ENCODE peak calls at places on chromosomes 13 and 19, in eight cellular contexts. I, P, R, V, E, T, C and U are unnamed samples.

GRCh38 chr19:43470288-43470687 is 4.9 kb upstream of the LYPD3 start:
- DNase-seq in T (no peak), C (no peak), P (peak), R (no peak), I (no peak), V (no peak), E (no peak), U (no peak)

GRCh38 chr13:99335603-99336002 is 28.4 kb upstream of the GPR183 start:
- DNase-seq in P (no peak), R (no peak), T (no peak), I (no peak), V (no peak), C (no peak), E (no peak), U (no peak)

GRCh38 chr19:56671613-56671994 is at the start of gene ZNF835:
- DNase-seq in C (peak), I (peak), P (peak), E (no peak), T (peak), R (no peak), V (peak), U (no peak)

GRCh38 chr19:34317311-34317927 is 47.6 kb upstream of the GPI start:
- DNase-seq in V (no peak), C (no peak), I (no peak), E (no peak), P (peak), R (no peak), T (no peak), U (no peak)

GRCh38 chr19:42472402-42473147 is 29.8 kb upstream of the CXCL17 start:
- DNase-seq in R (no peak), I (no peak), V (no peak), C (no peak), P (no peak), T (no peak), E (no peak), U (no peak)

GRCh38 chr19:29487432-29487831 is 38.4 kb upstream of the VSTM2B start:
- DNase-seq in C (no peak), T (no peak), R (no peak), I (no peak), E (no peak), P (no peak), V (no peak), U (no peak)

GRCh38 chr19:32040246-32040645 is 305.2 kb upstream of the ZNF507 start:
- DNase-seq in P (no peak), T (no peak), R (no peak), C (no peak), E (no peak), V (no peak), I (no peak), U (no peak)

GRCh38 chr13:95601216-95601615 is 43.3 kb downstream of the DZIP1 start:
- DNase-seq in E (no peak), R (no peak), I (no peak), P (no peak), C (no peak), V (no peak), T (no peak), U (no peak)

GRCh38 chr13:106197506-106197905 is 338.0 kb downstream of the EFNB2 start:
- DNase-seq in E (no peak), C (no peak), V (no peak), P (no peak), I (no peak), R (no peak), T (no peak), U (no peak)

GRCh38 chr19:2983351-2984195 is 6.2 kb downstream of the TLE6 start:
- DNase-seq in T (peak), C (no peak), E (peak), P (peak), I (peak), R (no peak), V (no peak), U (peak)

GRCh38 chr13:98896868-98897144 is 81.1 kb downstream of the DOCK9 start:
- DNase-seq in I (no peak), C (no peak), R (no peak), V (no peak), P (no peak), T (no peak), E (no peak), U (no peak)

GRCh38 chr13:58144616-58145015 is 513.1 kb downstream of the PCDH17 start:
- DNase-seq in E (no peak), V (no peak), R (no peak), T (no peak), I (no peak), C (no peak), P (no peak), U (no peak)

GRCh38 chr19:28420731-28421550 is 792.0 kb downstream of the UQCRFS1 start:
- DNase-seq in V (no peak), P (peak), I (no peak), C (no peak), R (peak), E (no peak), T (no peak), U (no peak)

GRCh38 chr19:44671400-44671799 is at the start of gene CEACAM19:
- DNase-seq in T (no peak), E (no peak), V (no peak), I (no peak), R (no peak), C (no peak), P (peak), U (no peak)

GRCh38 chr19:40466219-40467006 is at the start of gene SPTBN4:
- DNase-seq in V (no peak), E (peak), T (no peak), R (no peak), C (peak), I (peak), P (no peak), U (no peak)

GRCh38 chr19:35264281-35265125 is 4.3 kb upstream of the USF2 start:
- DNase-seq in I (no peak), R (no peak), C (peak), V (peak), E (no peak), T (no peak), P (no peak), U (no peak)

GRCh38 chr19:42088471-42089190 is 12.7 kb downstream of the ZNF574 start:
- DNase-seq in E (no peak), C (no peak), V (no peak), T (peak), P (peak), I (no peak), R (no peak), U (no peak)

GRCh38 chr13:112067871-112068305 is 939 bp downstream of the SOX1 start:
- DNase-seq in C (no peak), R (no peak), I (no peak), P (peak), E (peak), T (no peak), V (no peak), U (no peak)

GRCh38 chr13:99704390-99704789 is 203.1 kb downstream of the TM9SF2 start:
- DNase-seq in T (no peak), V (no peak), I (no peak), P (no peak), R (no peak), E (no peak), C (no peak), U (no peak)

GRCh38 chr19:34269968-34270621 is 15.7 kb downstream of the GARRE1 start:
- DNase-seq in C (no peak), V (peak), I (peak), T (peak), R (peak), P (peak), E (no peak), U (no peak)

GRCh38 chr13:87498681-87499080 is 172.5 kb upstream of the SLITRK5 start:
- DNase-seq in E (peak), T (no peak), C (no peak), V (no peak), R (peak), P (no peak), I (no peak), U (no peak)

GRCh38 chr19:8575467-8575997 is 1.7 kb downstream of the MYO1F start:
- DNase-seq in T (peak), C (no peak), E (no peak), R (peak), P (peak), V (no peak), I (no peak), U (no peak)

GRCh38 chr13:48564046-48564445 is 31.2 kb upstream of the RCBTB2 start:
- DNase-seq in C (no peak), E (no peak), T (no peak), V (no peak), P (peak), I (no peak), R (no peak), U (peak)

GRCh38 chr19:42076375-42076944 is 494 bp downstream of the ZNF574 start:
- DNase-seq in R (no peak), P (no peak), T (no peak), V (no peak), I (no peak), E (no peak), C (no peak), U (no peak)

GRCh38 chr13:87403748-87404432 is 267.3 kb upstream of the SLITRK5 start:
- DNase-seq in I (no peak), T (no peak), P (no peak), V (no peak), C (no peak), E (no peak), R (no peak), U (no peak)

GRCh38 chr19:58544591-58545285 is 874 bp downstream of the TRIM28 start:
- DNase-seq in C (no peak), V (no peak), I (no peak), T (peak), E (peak), P (peak), R (no peak), U (peak)

GRCh38 chr13:94210826-94211225 is 268.7 kb downstream of the DCT start:
- DNase-seq in I (no peak), R (no peak), P (no peak), V (no peak), T (peak), C (no peak), E (no peak), U (no peak)

GRCh38 chr13:24615911-24616472 is 64.2 kb upstream of the ATP12A start:
- DNase-seq in R (no peak), E (no peak), C (no peak), I (no peak), T (no peak), V (no peak), P (no peak), U (no peak)
- H3K4me3 ChIP-seq in R (no peak), E (no peak), C (no peak), I (no peak), T (no peak), V (no peak), P (no peak), U (no peak)

DNA sequence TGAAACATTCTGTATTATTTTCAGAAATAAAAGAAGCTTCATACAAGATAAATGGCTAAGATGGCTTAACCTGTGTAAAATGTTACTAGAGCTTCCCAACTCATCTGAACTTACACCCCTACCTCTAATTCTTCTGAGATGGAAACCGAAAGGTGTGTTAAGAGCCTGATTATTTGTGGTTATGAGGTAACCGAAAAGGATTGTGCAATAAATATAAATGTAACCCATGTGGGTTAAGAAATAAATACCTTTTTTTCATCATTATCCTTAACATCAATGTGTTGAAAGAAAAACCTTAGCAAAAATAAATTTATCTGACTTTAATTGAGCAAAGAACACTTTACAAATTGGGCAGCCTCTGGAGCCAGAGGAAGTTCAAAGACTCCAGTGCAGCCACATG is 961.8 kb upstream of the SPRY2 start:
- DNase-seq in E (no peak), V (no peak), P (no peak), I (no peak), R (no peak), C (no peak), T (no peak), U (no peak)
- H3K4me3 ChIP-seq in E (no peak), V (no peak), P (no peak), I (no peak), R (no peak), C (no peak), T (no peak), U (no peak)

GRCh38 chr13:85419611-85420010 is 379.6 kb downstream of the SLITRK6 start:
- DNase-seq in V (no peak), R (no peak), T (no peak), E (no peak), P (no peak), C (no peak), I (no peak), U (no peak)
- H3K4me3 ChIP-seq in V (no peak), R (no peak), T (no peak), E (no peak), P (no peak), C (no peak), I (no peak), U (no peak)

DNA sequence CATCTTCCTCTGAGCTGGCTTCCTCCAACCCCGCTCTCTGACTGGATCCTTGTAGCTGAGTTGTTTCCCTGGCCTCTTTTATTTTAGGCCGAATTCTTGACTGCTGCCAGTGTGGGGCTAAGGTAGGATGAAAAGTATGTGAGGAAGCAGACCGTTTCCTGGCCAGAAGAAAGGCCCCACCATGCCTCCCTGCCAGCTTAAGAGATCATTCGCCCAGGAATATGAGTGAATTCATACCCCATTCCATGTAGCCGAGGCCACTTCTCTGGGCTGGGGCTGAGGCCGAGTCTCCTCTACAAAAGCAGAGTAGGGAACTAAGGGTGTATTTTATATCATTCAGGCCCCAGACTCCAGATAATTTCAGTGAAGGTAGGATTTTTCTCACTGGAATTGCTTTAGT is 32.3 kb downstream of the NFIX start:
- DNase-seq in I (no peak), P (no peak), T (no peak), C (no peak), R (no peak), E (no peak), V (no peak), U (no peak)
- H3K4me3 ChIP-seq in I (peak), P (no peak), T (no peak), C (no peak), R (no peak), E (no peak), V (no peak), U (no peak)

GRCh38 chr13:33728271-33729037 is 89.5 kb upstream of the RFC3 start:
- DNase-seq in P (peak), R (no peak), I (peak), C (no peak), T (peak), V (no peak), E (no peak), U (no peak)
- H3K4me3 ChIP-seq in P (no peak), R (no peak), I (no peak), C (no peak), T (no peak), V (no peak), E (no peak), U (no peak)

DNA sequence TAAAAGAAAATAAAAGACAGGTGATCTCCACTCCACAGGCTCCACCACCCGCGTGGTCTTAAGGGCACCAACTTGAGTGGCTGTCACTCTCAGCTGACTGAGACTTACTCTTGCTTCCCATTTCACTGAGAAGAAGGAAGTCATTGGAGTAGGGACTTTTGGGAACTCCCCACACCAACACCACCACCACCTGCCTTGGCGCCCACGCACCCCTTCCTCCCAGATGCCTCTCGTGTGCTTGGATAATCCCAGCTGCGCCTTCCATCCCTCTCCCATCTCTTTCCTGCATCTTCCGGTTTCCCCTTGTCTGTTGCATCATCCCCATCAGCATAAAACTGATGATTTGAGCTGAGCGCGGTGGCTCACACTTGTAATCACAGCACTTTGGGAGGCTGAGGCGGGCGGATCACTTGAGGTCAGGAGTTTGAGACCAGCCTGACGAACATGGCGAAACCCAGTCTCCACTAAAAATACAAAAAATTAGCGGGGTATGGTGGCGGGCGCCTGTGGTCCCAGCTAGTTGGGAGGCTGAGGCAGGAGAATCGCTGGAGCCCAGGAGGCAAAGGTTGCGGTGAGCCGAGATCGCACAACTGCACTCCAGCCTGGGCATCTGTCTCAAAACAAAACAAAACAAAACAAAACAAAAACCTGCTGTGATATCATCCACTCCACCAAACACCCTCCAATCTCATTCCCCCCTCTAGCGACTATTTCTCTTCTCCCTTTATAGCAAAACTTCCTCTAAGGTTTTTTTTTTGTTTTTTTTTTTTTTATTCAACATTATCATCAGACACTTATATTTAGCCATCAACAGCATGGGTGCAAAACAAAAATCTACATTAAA is 25.5 kb downstream of the AP2S1 start:
- DNase-seq in I (no peak), V (no peak), T (peak), R (no peak), E (no peak), P (peak), C (no peak), U (no peak)
- H3K4me3 ChIP-seq in I (no peak), V (no peak), T (no peak), R (no peak), E (no peak), P (no peak), C (no peak), U (no peak)

DNA sequence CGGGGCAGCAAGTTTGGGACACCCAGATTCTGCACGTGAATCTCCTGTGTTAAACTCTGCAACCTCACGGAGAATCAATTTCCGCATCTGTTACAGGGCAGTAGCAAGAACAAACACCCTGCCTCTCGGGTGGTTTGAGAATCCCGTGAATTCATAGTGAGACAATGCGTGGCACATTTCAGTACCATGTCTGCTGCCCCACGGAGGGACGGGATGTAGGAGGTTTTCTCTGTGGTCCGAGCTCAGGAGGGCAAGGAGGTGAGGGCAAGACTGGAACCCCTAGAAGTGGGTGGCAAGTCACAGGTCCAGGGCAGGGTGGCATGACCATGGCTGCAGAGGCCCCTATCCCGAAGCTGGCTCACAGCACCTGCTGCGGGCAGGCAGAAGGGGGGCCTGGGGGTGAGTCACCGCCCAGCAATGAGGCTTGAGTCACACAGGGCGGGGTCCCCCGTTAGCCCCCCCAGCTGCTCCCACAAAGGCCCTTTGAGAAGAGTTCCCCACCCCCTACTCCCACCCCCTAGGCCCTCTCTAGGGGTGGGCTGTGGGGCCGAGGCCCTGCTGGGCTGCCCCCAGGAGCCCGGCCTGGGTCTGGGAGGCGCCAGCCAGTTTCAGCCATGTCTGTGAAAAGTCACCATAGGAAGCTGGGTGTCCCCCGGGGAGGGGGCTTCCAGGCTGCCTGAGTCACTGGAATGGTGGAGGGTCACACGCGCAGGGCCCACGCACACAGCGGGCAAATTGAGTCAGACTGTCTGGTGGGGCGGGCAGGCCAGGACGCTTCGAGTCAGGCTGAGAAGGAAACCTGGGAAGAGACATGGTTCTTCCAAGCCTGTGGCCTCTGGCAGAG is 25.8 kb upstream of the NANOS3 start:
- DNase-seq in C (peak), T (peak), E (no peak), P (peak), I (peak), R (no peak), V (peak), U (no peak)
- H3K4me3 ChIP-seq in C (peak), T (peak), E (no peak), P (peak), I (peak), R (no peak), V (peak), U (peak)

GRCh38 chr19:49488863-49489537 is 1.6 kb downstream of the RPL13A start:
- DNase-seq in P (no peak), R (no peak), E (peak), T (no peak), I (no peak), C (no peak), V (no peak), U (no peak)

GRCh38 chr19:49487277-49488045 is at the start of gene RPL13A:
- DNase-seq in R (peak), P (peak), I (peak), C (peak), T (peak), V (peak), E (peak), U (peak)

GRCh38 chr19:49488046-49488862 is 846 bp downstream of the RPL13A start:
- DNase-seq in I (no peak), C (no peak), V (no peak), P (no peak), E (peak), R (no peak), T (no peak), U (no peak)

GRCh38 chr19:49486232-49486631 is 1.2 kb upstream of the RPL13A start:
- DNase-seq in T (no peak), P (no peak), R (no peak), C (no peak), E (peak), I (no peak), V (no peak), U (no peak)

GRCh38 chr19:49486710-49487276 is 615 bp upstream of the RPL13A start:
- DNase-seq in P (no peak), R (no peak), C (no peak), T (no peak), V (no peak), I (no peak), E (no peak), U (no peak)
- H3K4me3 ChIP-seq in P (no peak), R (peak), C (no peak), T (no peak), V (peak), I (peak), E (no peak), U (no peak)